ENCODE peak calls at places on chromosomes 11 and 22, in four cellular contexts. W is A549, C is cardiac muscle cell, H is transverse colon. I is an unnamed sample. For H3K4me1, the result is how much of the 10 kb centered on the place peaks cover.

GRCh38 chr11:132643239-132643638 is 889.1 kb downstream of the OPCML start:
- DNase-seq in H (no peak), C (no peak), W (no peak), I (no peak)

GRCh38 chr11:2752204-2752772 is 52.5 kb upstream of the KCNQ1OT1 start:
- DNase-seq in H (peak), W (peak), C (no peak), I (peak)

GRCh38 chr22:27518583-27519437 is 282.7 kb downstream of the MN1 start:
- DNase-seq in W (no peak), C (peak), H (no peak), I (no peak)

GRCh38 chr22:24427500-24428164 is at the start of gene ADORA2A:
- DNase-seq in H (peak), C (no peak), W (no peak), I (no peak)

GRCh38 chr11:134939905-134940304 is 527.9 kb upstream of the B3GAT1 start:
- DNase-seq in C (peak), H (no peak), W (no peak), I (no peak)

GRCh38 chr11:12214751-12215150 is 104.4 kb downstream of the MICAL2 start:
- DNase-seq in W (no peak), C (no peak), H (no peak), I (peak)

GRCh38 chr22:37898441-37899181 is 7.5 kb upstream of the MICALL1 start:
- DNase-seq in H (no peak), W (peak), C (peak), I (peak)

GRCh38 chr11:1298695-1299492 is 10.5 kb downstream of the TOLLIP start:
- DNase-seq in C (peak), W (peak), H (peak), I (peak)

GRCh38 chr11:19768197-19768596 is 55.6 kb downstream of the NAV2 start:
- DNase-seq in C (no peak), W (no peak), H (no peak), I (no peak)

GRCh38 chr11:134034496-134035381 is 34.1 kb upstream of the JAM3 start:
- DNase-seq in H (no peak), W (no peak), C (no peak), I (peak)

DNA sequence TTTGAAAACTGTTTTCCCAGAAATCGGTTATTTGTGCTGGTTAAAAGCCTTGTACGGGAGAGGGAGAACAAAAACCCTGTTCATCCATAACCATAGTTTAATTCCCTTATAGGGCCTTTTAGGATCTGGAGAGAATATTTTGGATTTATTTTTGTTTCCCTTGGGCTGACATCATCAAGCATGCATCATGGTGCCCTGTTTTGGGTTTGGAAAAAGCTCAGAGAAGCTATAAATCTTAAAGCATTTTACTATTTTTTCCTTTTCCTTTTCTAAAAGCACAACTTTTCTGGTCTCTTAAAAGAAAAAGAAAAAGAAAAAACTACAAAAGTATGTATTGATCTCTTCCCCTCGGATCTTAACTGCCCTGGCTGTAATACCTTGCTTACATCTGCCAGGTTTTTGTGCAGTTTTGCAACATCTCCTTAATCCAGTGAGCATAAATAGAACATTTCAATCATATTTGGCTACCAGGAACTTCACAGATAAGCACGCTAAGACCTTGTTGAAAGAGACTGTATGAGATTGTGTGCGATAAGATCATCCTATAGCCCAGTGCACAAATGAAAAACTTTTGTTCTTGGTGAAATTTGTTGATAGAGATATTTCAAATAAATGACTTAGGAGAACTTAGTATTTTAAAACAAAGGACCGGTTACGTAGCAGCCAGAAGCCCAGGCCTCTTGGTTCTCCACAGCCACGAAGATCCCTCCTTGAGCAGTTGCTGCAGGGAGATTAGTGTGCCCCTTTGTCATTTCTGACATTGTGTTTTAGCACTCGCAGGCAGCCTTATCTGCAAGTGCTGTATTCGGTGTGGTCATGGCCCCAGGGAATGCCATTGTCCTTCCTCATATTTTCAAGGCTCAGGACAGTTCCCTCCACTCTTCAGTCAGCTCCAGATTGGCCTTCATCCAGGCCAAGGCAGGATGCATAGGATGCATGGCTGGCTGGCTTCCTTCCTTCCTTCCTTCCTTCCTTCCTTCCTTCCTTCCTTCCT is 88.2 kb downstream of the ZBTB16 start:
- DNase-seq in C (peak), W (no peak), H (no peak), I (peak)
- H3K4me1 ChIP-seq in C (under half), W (under half), H (half or more), I (half or more)

DNA sequence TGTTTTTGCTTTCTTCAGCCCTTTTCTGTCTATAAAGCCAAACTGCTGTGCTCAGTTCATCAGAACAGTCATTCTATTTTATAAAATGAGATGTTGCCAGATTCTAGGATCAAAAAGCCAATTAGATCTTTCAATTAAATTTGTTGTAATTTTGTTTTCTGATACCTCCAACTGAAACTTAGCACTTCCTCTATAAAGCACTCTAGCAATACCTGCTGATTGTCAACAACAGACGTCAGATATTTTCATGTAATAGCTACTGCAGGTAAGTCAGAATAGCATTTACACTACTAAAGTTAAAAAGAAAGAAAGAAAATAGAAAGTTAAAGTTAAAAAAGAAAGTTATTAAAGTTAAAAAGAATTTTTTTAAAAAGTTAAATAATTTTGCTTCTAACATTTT is 19.6 kb downstream of the RRAS2 start:
- DNase-seq in C (no peak), W (no peak), H (no peak), I (no peak)
- H3K4me1 ChIP-seq in C (under half), W (under half), H (under half), I (half or more)

GRCh38 chr22:34116126-34116525 is 195.8 kb upstream of the LARGE1 start:
- DNase-seq in C (no peak), W (no peak), H (no peak), I (no peak)

GRCh38 chr22:34108168-34108567 is 187.9 kb upstream of the LARGE1 start:
- DNase-seq in H (no peak), C (no peak), W (no peak), I (no peak)

GRCh38 chr22:34113381-34113780 is 193.1 kb upstream of the LARGE1 start:
- DNase-seq in W (no peak), C (no peak), H (no peak), I (no peak)

GRCh38 chr22:34115722-34116121 is 195.4 kb upstream of the LARGE1 start:
- DNase-seq in C (no peak), H (no peak), W (no peak), I (no peak)

DNA sequence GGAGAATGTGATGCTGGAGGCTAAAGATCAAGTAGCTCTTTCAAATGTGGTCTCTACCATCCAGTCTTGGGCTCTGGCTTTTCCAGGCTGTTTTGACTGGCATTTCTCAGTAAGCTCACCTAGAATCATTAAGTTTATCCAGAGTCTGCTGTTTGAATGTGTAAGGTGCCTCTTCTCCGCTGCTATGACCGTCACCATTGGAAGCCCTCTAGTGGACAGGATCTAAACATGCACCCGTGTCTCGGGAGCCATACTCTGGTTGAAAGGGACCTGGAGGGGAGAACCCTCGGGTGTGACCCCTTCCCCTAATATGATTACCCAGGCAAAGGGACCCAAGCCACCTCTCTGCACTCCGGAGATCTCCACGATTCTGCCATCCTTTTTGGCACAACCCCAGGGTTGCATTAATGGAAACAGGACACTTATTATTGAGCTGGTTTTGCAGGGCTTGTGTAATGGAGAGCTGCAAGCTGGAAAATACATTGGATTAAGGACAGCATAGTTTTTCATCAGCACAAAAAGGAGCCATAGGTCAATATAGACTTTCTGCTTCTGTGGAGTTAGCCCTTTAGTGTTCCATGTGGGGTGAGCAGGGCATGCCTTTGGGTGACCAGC is 191.0 kb upstream of the LARGE1 start:
- DNase-seq in H (peak), W (peak), C (peak), I (peak)
- H3K4me1 ChIP-seq in H (under half), W (under half), C (under half), I (under half)

GRCh38 chr11:94148189-94148588 is 19.5 kb downstream of the PANX1 start:
- DNase-seq in C (no peak), W (no peak), H (no peak), I (peak)

GRCh38 chr11:94149435-94149834 is 20.8 kb downstream of the PANX1 start:
- DNase-seq in C (no peak), W (no peak), H (no peak), I (peak)

GRCh38 chr11:94150704-94151103 is 22.1 kb downstream of the PANX1 start:
- DNase-seq in C (no peak), W (no peak), H (no peak), I (no peak)

GRCh38 chr11:94151311-94151710 is 22.7 kb downstream of the PANX1 start:
- DNase-seq in H (no peak), W (no peak), C (no peak), I (peak)

GRCh38 chr11:94150056-94150455 is 21.4 kb downstream of the PANX1 start:
- DNase-seq in C (no peak), H (no peak), W (no peak), I (no peak)
- H3K4me1 ChIP-seq in C (under half), H (under half), W (half or more), I (half or more)

GRCh38 chr11:96306600-96306932 is 36.4 kb downstream of the MAML2 start:
- DNase-seq in H (no peak), W (no peak), C (peak), I (no peak)
- H3K4me1 ChIP-seq in H (half or more), W (half or more), C (under half), I (half or more)

DNA sequence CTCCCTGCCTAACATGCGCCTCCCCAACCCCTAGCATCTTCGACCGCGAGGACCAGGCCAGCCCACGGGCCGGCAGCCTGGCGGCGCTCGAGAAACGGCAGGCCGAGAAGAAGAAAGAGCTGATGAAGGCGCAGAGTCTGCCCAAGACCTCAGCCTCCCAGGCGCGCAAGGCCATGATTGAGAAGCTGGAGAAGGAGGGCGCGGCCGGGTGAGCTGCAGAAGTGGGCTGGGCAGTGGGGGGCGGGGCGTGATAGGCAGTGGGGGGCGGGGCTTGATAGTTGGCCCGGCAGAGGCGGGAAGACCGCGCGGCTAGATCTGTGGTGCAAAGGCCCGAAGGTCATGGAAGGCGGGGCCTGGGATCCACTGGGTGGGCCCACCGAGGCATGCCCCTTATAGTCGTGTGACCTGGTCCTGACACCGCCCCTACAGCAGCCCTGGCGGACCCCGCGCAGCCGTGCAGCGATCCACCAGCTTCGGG is 8.7 kb downstream of the SELENOM start:
- DNase-seq in W (no peak), C (peak), H (peak), I (no peak)
- H3K4me1 ChIP-seq in W (under half), C (under half), H (under half), I (under half)

DNA sequence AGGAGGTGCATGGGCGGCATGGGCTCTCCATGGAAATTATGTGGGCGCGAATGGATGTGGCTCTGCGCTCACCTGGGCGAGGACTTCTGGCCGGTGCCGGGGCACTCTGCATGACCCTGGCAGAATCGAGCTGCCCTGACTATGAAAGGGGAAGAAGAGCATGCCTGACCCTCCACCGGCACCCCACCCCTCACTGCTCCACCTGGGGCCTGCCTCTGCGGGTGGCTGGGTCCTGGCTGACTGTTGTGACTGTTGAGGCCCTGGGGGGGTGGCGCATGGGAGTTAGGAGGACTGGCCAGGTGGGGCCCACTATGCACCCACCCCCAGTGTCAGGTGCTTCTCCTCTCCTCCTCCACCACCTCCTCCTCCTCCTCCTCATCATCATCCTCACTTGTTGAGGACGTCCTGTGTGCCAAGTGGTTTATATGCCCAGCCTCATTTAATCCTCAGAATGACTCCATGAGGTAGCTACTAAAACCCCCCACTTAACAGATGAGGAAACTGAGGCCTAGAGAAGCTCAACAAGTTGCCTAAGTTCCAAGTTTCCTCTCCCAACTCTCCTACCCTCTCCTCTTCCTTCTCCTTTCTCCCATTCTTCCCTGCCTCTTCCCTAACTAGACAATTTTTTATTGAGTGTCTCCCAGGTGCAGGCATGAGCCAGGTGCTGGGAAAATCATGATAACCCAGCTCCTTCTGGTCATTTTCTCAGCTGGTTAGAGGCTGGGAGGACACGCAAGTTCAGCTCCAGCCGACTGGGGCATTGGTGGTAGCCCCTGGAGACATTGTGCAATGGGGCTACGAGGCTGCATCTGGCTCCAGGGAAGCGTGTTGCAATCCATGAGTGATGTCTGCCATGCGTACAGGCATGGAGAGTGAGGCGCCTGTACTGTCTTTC is 2.3 kb downstream of the MYEOV start:
- DNase-seq in W (peak), C (no peak), H (peak), I (peak)
- H3K4me1 ChIP-seq in W (half or more), C (under half), H (half or more), I (half or more)